ENCODE peak calls at places on chromosome 16, in four cellular contexts. H is effector memory CD4-positive, alpha-beta T cell; R is left ventricle myocardium inferior; B is HCT116. L is an unnamed sample.

GRCh38 chr16:85553436-85554113 is 59.5 kb upstream of the GSE1 start:
- DNase-seq in H (no peak), R (peak; percentile 75), B (peak; percentile 59), L (no peak)

GRCh38 chr16:81684242-81684837 is 94.8 kb upstream of the PLCG2 start:
- DNase-seq in H (no peak), R (no peak), B (no peak), L (no peak)

GRCh38 chr16:58021661-58022551 is 3.6 kb upstream of the MMP15 start:
- DNase-seq in H (no peak), R (peak; percentile 11), B (no peak), L (no peak)

GRCh38 chr16:351804-352520 is 561 bp downstream of the AXIN1 start:
- DNase-seq in H (peak; percentile 18), R (peak; percentile 41), B (no peak), L (no peak)

GRCh38 chr16:70740919-70741778 is 55.3 kb upstream of the MTSS2 start:
- DNase-seq in H (no peak), R (no peak), B (no peak), L (no peak)

GRCh38 chr16:11162571-11163268 is 93.3 kb downstream of the SOCS1 start:
- DNase-seq in H (no peak), R (no peak), B (no peak), L (no peak)

GRCh38 chr16:77403732-77404131 is 31.1 kb downstream of the ADAMTS18 start:
- DNase-seq in H (no peak), R (no peak), B (no peak), L (no peak)

GRCh38 chr16:26149661-26150060 is 457.9 kb downstream of the HS3ST4 start:
- DNase-seq in H (no peak), R (no peak), B (no peak), L (no peak)

GRCh38 chr16:10729649-10730048 is 14.0 kb upstream of the NUBP1 start:
- DNase-seq in H (no peak), R (no peak), B (peak; percentile 54), L (no peak)

GRCh38 chr16:76947694-76948093 is 243.3 kb upstream of the MON1B start:
- DNase-seq in H (no peak), R (no peak), B (no peak), L (no peak)

GRCh38 chr16:12724216-12724615 is 79.5 kb downstream of the CPPED1 start:
- DNase-seq in H (no peak), R (no peak), B (no peak), L (no peak)

GRCh38 chr16:12927591-12927990 is 26.2 kb downstream of the SHISA9 start:
- DNase-seq in H (no peak), R (no peak), B (no peak), L (no peak)

GRCh38 chr16:67407176-67407787 is 9.0 kb downstream of the ZDHHC1 start:
- DNase-seq in H (no peak), R (no peak), B (no peak), L (no peak)

GRCh38 chr16:56424791-56425438 is 430 bp downstream of the AMFR start:
- DNase-seq in H (peak; percentile 2), R (peak; percentile 38), B (no peak), L (peak; percentile 15)

GRCh38 chr16:397736-398332 is 835 bp downstream of the NME4 start:
- DNase-seq in H (no peak), R (peak; percentile 74), B (peak; percentile 28), L (no peak)

GRCh38 chr16:15958703-15959348 is 9.4 kb downstream of the ABCC1 start:
- DNase-seq in H (no peak), R (no peak), B (no peak), L (no peak)

GRCh38 chr16:85857406-85857805 is 41.6 kb upstream of the IRF8 start:
- DNase-seq in H (no peak), R (no peak), B (no peak), L (no peak)

GRCh38 chr16:67399218-67399733 is 6.0 kb upstream of the TPPP3 start:
- DNase-seq in H (no peak), R (no peak), B (no peak), L (no peak)

GRCh38 chr16:85164838-85165516 is 52.7 kb upstream of the CIBAR2 start:
- DNase-seq in H (no peak), R (no peak), B (no peak), L (no peak)

GRCh38 chr16:57190136-57190535 is 4.0 kb downstream of the RSPRY1 start:
- DNase-seq in H (no peak), R (no peak), B (no peak), L (no peak)

GRCh38 chr16:4744758-4745569 is 10.6 kb downstream of the DNAAF8 start:
- DNase-seq in H (no peak), R (no peak), B (no peak), L (no peak)

GRCh38 chr16:982152-983043 is 828 bp downstream of the SOX8 start:
- DNase-seq in H (no peak), R (no peak), B (no peak), L (no peak)

GRCh38 chr16:1677942-1678499 is at the start of gene JPT2:
- DNase-seq in H (peak; percentile 87), R (peak; percentile 99), B (peak; percentile 95), L (peak; percentile 92)

GRCh38 chr16:84088695-84089395 is 27.9 kb downstream of the MBTPS1 start:
- DNase-seq in H (peak; percentile 18), R (peak; percentile 69), B (no peak), L (peak; percentile 22)

GRCh38 chr16:83771306-83771942 is 36.4 kb upstream of the HSBP1 start:
- DNase-seq in H (no peak), R (peak; percentile 78), B (no peak), L (no peak)

GRCh38 chr16:87531418-87531817 is 38.6 kb upstream of the ZCCHC14 start:
- DNase-seq in H (no peak), R (no peak), B (no peak), L (no peak)
- H3K9me3 ChIP-seq in H (no peaks in the 10 kb centered on the region), R (peaks cover 46% of the 10 kb centered on the region), B (no peaks in the 10 kb centered on the region), L (peaks cover 3% of the 10 kb centered on the region)

DNA sequence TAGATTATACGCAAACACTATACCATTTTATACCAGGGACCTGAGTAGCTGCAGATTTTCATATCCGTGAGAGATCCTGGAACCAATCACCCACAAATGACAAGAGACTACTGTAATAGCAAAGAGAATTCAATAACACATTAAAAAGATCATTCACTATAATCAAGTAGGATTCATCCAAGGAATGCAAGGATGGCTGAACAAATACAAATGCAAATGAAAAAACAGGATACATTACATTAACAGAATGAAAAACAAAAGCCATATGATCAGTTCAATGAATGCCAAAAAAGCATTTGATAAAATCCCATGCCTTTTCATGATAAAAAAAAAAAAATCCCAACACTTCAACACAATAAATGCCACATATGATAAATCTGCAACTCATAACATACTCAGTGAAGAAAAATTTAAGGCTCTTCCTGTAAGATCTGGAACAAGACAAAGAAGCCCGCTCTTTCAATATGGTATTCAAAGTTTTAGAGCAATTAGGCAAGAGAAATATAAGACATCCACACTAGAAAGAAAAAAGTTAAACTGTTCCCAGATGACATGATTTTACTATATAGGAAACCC is 29.0 kb downstream of the N4BP1 start:
- DNase-seq in H (no peak), R (no peak), B (no peak), L (no peak)
- H3K9me3 ChIP-seq in H (peaks cover 4% of the 10 kb centered on the region), R (peaks cover 37% of the 10 kb centered on the region), B (peaks cover 4% of the 10 kb centered on the region), L (no peaks in the 10 kb centered on the region)

GRCh38 chr16:35752012-35752772 is 2292.8 kb downstream of the TP53TG3F start:
- DNase-seq in H (no peak), R (no peak), B (no peak), L (no peak)
- H3K9me3 ChIP-seq in H (peaks cover 15% of the 10 kb centered on the region), R (no peaks in the 10 kb centered on the region), B (no peaks in the 10 kb centered on the region), L (no peaks in the 10 kb centered on the region)

GRCh38 chr16:3306078-3306477 is 781 bp downstream of the ZNF75A start:
- DNase-seq in H (no peak), R (no peak), B (no peak), L (no peak)

GRCh38 chr16:3305109-3306068 is at the start of the genes TIGD7 and ZNF75A:
- DNase-seq in H (peak; percentile 81), R (peak; percentile 88), B (peak; percentile 51), L (peak; percentile 68)

GRCh38 chr16:3304370-3304769 is 860 bp downstream of the TIGD7 start:
- DNase-seq in H (no peak), R (no peak), B (no peak), L (no peak)
- H3K9me3 ChIP-seq in H (peaks cover 11% of the 10 kb centered on the region), R (peaks cover 86% of the 10 kb centered on the region), B (peaks cover 8% of the 10 kb centered on the region), L (peaks cover 16% of the 10 kb centered on the region)

DNA sequence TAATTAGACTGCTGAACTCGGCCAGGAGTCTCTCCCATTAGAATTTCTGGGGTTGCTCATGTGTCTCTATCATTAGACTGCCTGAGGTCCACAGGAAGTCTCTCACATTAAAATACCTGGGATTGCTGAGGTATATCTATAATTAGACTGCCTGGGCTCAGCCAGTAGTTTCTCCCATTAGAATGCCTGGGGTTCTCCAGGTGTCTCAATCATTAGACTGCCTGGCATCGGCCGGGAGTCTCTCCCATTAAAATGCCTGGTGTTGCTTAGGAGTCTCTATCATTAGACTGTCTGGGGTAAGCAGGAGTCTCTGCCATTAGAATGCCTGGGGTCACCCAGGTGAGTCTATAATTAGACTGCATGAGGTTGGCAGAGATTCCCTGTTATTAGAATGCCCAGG is 2233.4 kb downstream of the TP53TG3F start:
- DNase-seq in H (no peak), R (no peak), B (no peak), L (no peak)
- H3K9me3 ChIP-seq in H (peaks cover 9% of the 10 kb centered on the region), R (peaks cover 86% of the 10 kb centered on the region), B (no peaks in the 10 kb centered on the region), L (peaks cover 3% of the 10 kb centered on the region)

GRCh38 chr16:29816694-29817441 is 916 bp downstream of the PAGR1 start:
- DNase-seq in H (no peak), R (peak; percentile 66), B (no peak), L (no peak)
- H3K9me3 ChIP-seq in H (no peaks in the 10 kb centered on the region), R (no peaks in the 10 kb centered on the region), B (no peaks in the 10 kb centered on the region), L (no peaks in the 10 kb centered on the region)

DNA sequence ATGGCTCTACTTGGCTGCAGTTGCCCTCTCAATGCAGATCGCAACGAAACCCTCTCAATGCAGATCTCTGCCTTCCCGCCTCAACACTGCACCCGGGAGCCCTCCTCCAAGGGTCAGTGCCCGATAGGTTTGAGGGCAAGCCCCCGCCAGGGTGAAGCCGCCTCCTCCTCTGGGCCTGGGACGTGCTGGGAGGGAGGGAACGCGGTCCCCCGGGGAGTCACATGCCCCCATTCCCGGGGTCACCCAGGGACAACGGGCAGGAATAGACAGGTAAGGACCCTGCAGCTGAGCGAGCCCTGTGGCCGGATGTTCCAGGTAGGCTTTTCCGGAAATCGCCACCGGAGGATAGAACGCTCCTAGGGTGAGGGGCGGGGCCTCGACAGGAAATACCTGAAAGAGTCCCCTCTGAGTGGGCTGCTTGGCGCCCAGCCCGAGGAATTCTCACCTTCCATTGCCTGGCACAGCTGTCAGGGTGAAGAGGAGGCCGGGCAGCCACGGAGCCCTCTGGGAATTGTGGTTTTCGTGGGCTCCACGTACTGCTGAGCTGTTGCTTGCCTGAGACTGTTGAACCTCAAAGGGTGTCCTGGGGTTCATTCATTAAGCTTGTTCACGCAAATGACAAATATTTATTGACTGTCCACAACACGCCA is 12.8 kb downstream of the ZNF174 start:
- DNase-seq in H (no peak), R (no peak), B (no peak), L (no peak)
- H3K9me3 ChIP-seq in H (peaks cover 42% of the 10 kb centered on the region), R (peaks cover 98% of the 10 kb centered on the region), B (peaks cover 2% of the 10 kb centered on the region), L (peaks cover 15% of the 10 kb centered on the region)